ENCODE peak calls at places on chromosomes 3 and 15, in six cellular contexts. P, D, U, K, T and J are unnamed samples.

GRCh38 chr3:125059488-125060245 is 3.9 kb upstream of the HEG1 start:
- DNase-seq in P (no peak), D (peak), U (no peak), K (no peak), T (no peak), J (no peak)

GRCh38 chr3:63370094-63370493 is 92.0 kb downstream of the SYNPR start:
- DNase-seq in P (no peak), D (no peak), U (no peak), K (no peak), T (no peak), J (no peak)

GRCh38 chr3:195859061-195859845 is 47.5 kb upstream of the MUC4 start:
- DNase-seq in P (peak), D (peak), U (peak), K (peak), T (peak), J (peak)

GRCh38 chr15:73782339-73782979 is 29.3 kb upstream of the INSYN1 start:
- DNase-seq in P (no peak), D (no peak), U (no peak), K (no peak), T (no peak), J (no peak)

GRCh38 chr15:89932880-89933279 is 20.1 kb upstream of the ARPIN start:
- DNase-seq in P (no peak), D (no peak), U (no peak), K (no peak), T (no peak), J (no peak)

GRCh38 chr3:169041677-169042171 is 621.8 kb downstream of the MECOM start:
- DNase-seq in P (peak), D (peak), U (no peak), K (no peak), T (no peak), J (peak)

GRCh38 chr3:145182196-145182911 is 978.6 kb downstream of the PLOD2 start:
- DNase-seq in P (no peak), D (no peak), U (no peak), K (no peak), T (no peak), J (no peak)

GRCh38 chr15:23033979-23034378 is 5.4 kb downstream of the TUBGCP5 start:
- DNase-seq in P (no peak), D (no peak), U (no peak), K (no peak), T (no peak), J (no peak)

GRCh38 chr3:46634856-46635255 is 22.5 kb downstream of the FAM240A start:
- DNase-seq in P (no peak), D (no peak), U (no peak), K (no peak), T (no peak), J (no peak)

GRCh38 chr15:81014446-81015093 is 13.8 kb downstream of the TLNRD1 start:
- DNase-seq in P (no peak), D (no peak), U (no peak), K (no peak), T (no peak), J (no peak)

GRCh38 chr15:77171568-77171967 is 100.7 kb upstream of the TSPAN3 start:
- DNase-seq in P (no peak), D (no peak), U (no peak), K (no peak), T (no peak), J (no peak)